ENCODE peak calls at places on chromosomes 16 and 17, in six cellular contexts. S is astrocyte of the spinal cord, V is fibroblast of villous mesenchyme, T is adrenal gland, P is spleen, U is AG04450. F is an unnamed sample.

GRCh38 chr16:30941600-30942420 is 7.1 kb upstream of the ORAI3 start:
- DNase-seq in V (peak; percentile 72), T (peak; percentile 76), P (peak; percentile 95), S (peak; percentile 59), U (no peak), F (peak; percentile 62)

GRCh38 chr17:81359218-81359617 is 36.0 kb upstream of the BAHCC1 start:
- DNase-seq in P (no peak), S (no peak), T (no peak), V (no peak), U (no peak), F (no peak)

GRCh38 chr16:70691223-70692129 is 5.6 kb upstream of the MTSS2 start:
- DNase-seq in V (peak; percentile 99), U (peak; percentile 96), S (peak; percentile 96), P (no peak), T (peak; percentile 89), F (peak; percentile 88)

GRCh38 chr17:77141846-77142449 is 1.2 kb downstream of the SEC14L1 start:
- DNase-seq in S (no peak), T (no peak), P (no peak), V (no peak), U (no peak), F (no peak)

GRCh38 chr17:8006836-8007680 is 4.6 kb downstream of the GUCY2D start:
- DNase-seq in P (no peak), V (no peak), T (no peak), U (no peak), S (no peak), F (no peak)

GRCh38 chr17:66734544-66734943 is 100.4 kb upstream of the CACNG5 start:
- DNase-seq in V (no peak), T (no peak), U (no peak), P (no peak), S (no peak), F (no peak)

GRCh38 chr17:15914400-15915165 is 30.3 kb upstream of the ADORA2B start:
- DNase-seq in S (no peak), U (no peak), T (no peak), P (no peak), V (peak; percentile 51), F (peak; percentile 74)

GRCh38 chr16:22623351-22623781 is 112.7 kb downstream of the NPIPB5 start:
- DNase-seq in V (peak; percentile 73), U (no peak), P (no peak), S (peak; percentile 28), T (no peak), F (peak; percentile 80)

GRCh38 chr16:87960851-87961250 is 9.6 kb downstream of the BANP start:
- DNase-seq in V (no peak), T (no peak), P (no peak), U (no peak), S (no peak), F (no peak)

GRCh38 chr17:78826426-78826825 is 14.2 kb downstream of the USP36 start:
- DNase-seq in U (no peak), P (no peak), S (peak; percentile 14), T (no peak), V (peak; percentile 39), F (no peak)

GRCh38 chr17:40430272-40431230 is 12.7 kb upstream of the IGFBP4 start:
- DNase-seq in S (no peak), T (no peak), U (no peak), V (no peak), P (no peak), F (no peak)

GRCh38 chr16:27355610-27356009 is 41.8 kb downstream of the IL4R start:
- DNase-seq in T (peak; percentile 34), S (no peak), V (peak; percentile 45), P (peak; percentile 87), U (no peak), F (peak; percentile 56)
- TF ChIP-seq CTCF in T (peak; percentile 20), S (peak; percentile 52), V (peak; percentile 53), P (peak; percentile 42), U (peak; percentile 25), F (peak; percentile 51)

DNA sequence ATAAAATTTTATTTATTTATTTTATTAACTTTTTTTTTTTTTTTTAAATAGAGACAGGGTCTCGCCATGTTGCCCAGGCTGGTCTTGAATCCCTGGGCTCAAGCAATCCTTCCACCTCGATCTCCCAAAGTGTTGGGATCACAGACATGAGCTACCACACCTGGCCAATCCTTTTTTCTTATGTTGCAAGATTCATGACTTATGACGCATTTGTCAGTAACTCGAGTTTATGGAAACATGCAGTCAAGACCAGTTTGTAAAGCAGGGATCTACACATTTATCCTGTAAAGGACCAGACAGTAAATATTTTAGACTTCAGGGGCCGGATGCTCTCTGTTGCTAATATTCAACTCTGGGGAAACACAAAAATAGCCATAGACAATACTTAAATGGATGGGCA is 9.4 kb upstream of the MAP2K6 start:
- DNase-seq in P (no peak), S (no peak), U (no peak), T (no peak), V (peak; percentile 45), F (no peak)
- TF ChIP-seq CTCF in P (no peak), S (no peak), U (no peak), T (no peak), V (no peak), F (no peak)

GRCh38 chr16:66894948-66895696 is 14.8 kb downstream of the PDP2 start:
- DNase-seq in V (peak; percentile 82), U (no peak), T (peak; percentile 76), S (peak; percentile 64), P (no peak), F (peak; percentile 71)
- TF ChIP-seq CTCF in V (peak; percentile 84), U (peak; percentile 93), T (peak; percentile 85), S (peak; percentile 89), P (peak; percentile 52), F (peak; percentile 92)

GRCh38 chr16:68698091-68698490 is 39.0 kb upstream of the CDH1 start:
- DNase-seq in U (no peak), P (no peak), T (no peak), V (no peak), S (no peak), F (no peak)
- TF ChIP-seq CTCF in U (no peak), P (no peak), T (no peak), V (no peak), S (no peak), F (no peak)